ENCODE peak calls at places on chromosome 13, in six cellular contexts. T is kidney; D is activated CD4-positive, alpha-beta T cell treated with anti-CD3 and anti-CD28 coated beads, Interleukin-2, amount 50 U/mL, for 24 hours; X is lung; A is sigmoid colon; W is stimulated activated naive CD8-positive, alpha-beta T cell treated with anti-CD3 and anti-CD28 coated beads, Interleukin-15, Interleukin-2, amounts not matched to agents 100 U/mL and 50 U/mL, for 24 hours. Y is an unnamed sample.

GRCh38 chr13:29165216-29165615 is 345.1 kb downstream of the MTUS2 start:
- DNase-seq in D (no peak), T (no peak), A (no peak), X (no peak), W (no peak), Y (no peak)

GRCh38 chr13:106683179-106683578 is 115.2 kb upstream of the ARGLU1 start:
- DNase-seq in A (no peak), X (no peak), T (no peak), D (no peak), W (no peak), Y (no peak)

GRCh38 chr13:109454167-109454917 is 332.0 kb downstream of the IRS2 start:
- DNase-seq in A (no peak), X (no peak), D (no peak), W (no peak), T (no peak), Y (no peak)

GRCh38 chr13:95858286-95859075 is 181.5 kb downstream of the DNAJC3 start:
- DNase-seq in D (no peak), A (no peak), W (no peak), T (no peak), X (no peak), Y (no peak)

GRCh38 chr13:70923863-70924752 is 815.9 kb upstream of the KLHL1 start:
- DNase-seq in T (peak; percentile 59), D (no peak), A (no peak), W (no peak), X (no peak), Y (peak; percentile 73)

GRCh38 chr13:42354246-42355117 is 82.5 kb downstream of the AKAP11 start:
- DNase-seq in X (no peak), W (peak; percentile 36), A (no peak), T (no peak), D (no peak), Y (no peak)

GRCh38 chr13:112331675-112332074 is 44.5 kb upstream of the SPACA7 start:
- DNase-seq in T (peak; percentile 29), D (no peak), X (no peak), A (no peak), W (no peak), Y (no peak)

GRCh38 chr13:113792821-113793717 is 34.0 kb downstream of the TMEM255B start:
- DNase-seq in D (no peak), X (no peak), T (no peak), A (no peak), W (no peak), Y (peak; percentile 67)

GRCh38 chr13:40528881-40529280 is 137.6 kb downstream of the FOXO1 start:
- DNase-seq in W (no peak), D (no peak), A (no peak), T (no peak), X (no peak), Y (no peak)

GRCh38 chr13:51814825-51815650 is 11.1 kb upstream of the DHRS12 start:
- DNase-seq in W (peak; percentile 79), A (peak; percentile 78), X (peak; percentile 70), D (peak; percentile 47), T (no peak), Y (peak; percentile 82)

GRCh38 chr13:79722885-79723445 is 242.0 kb downstream of the NDFIP2 start:
- DNase-seq in W (no peak), A (peak; percentile 57), X (no peak), T (no peak), D (no peak), Y (no peak)

GRCh38 chr13:50106559-50106958 is 91.3 kb downstream of the KCNRG start:
- DNase-seq in T (no peak), A (no peak), X (no peak), D (no peak), W (no peak), Y (no peak)

GRCh38 chr13:110366733-110367132 is 59.6 kb downstream of the COL4A2 start:
- DNase-seq in W (no peak), X (no peak), A (no peak), T (no peak), D (no peak), Y (no peak)

GRCh38 chr13:38979891-38980627 is 10.6 kb downstream of the STOML3 start:
- DNase-seq in T (no peak), X (no peak), W (no peak), D (no peak), A (peak; percentile 88), Y (no peak)

GRCh38 chr13:53060840-53061485 is 32.4 kb downstream of the OLFM4 start:
- DNase-seq in W (no peak), A (no peak), X (no peak), T (no peak), D (no peak), Y (no peak)

GRCh38 chr13:112651750-112652511 is 37.9 kb upstream of the ATP11A start:
- DNase-seq in X (no peak), W (no peak), T (no peak), D (no peak), A (no peak), Y (no peak)

GRCh38 chr13:71754407-71754974 is 112.5 kb downstream of the DACH1 start:
- DNase-seq in X (no peak), A (no peak), W (no peak), T (no peak), D (no peak), Y (no peak)